ENCODE peak calls at places on chromosomes 1 and 21, in four cellular contexts. W is CD4-positive, alpha-beta T cell; G is NCI-H1436; R is mesendoderm. D is an unnamed sample.

GRCh38 chr1:168287237-168287664 is 6.6 kb downstream of the TBX19 start:
- DNase-seq in R (no peak), W (no peak), G (peak), D (no peak)

GRCh38 chr1:28950006-28950405 is 35.6 kb downstream of the EPB41 start:
- DNase-seq in G (no peak), W (no peak), R (no peak), D (no peak)

GRCh38 chr1:155981266-155982088 is 3.1 kb upstream of the ARHGEF2 start:
- DNase-seq in G (no peak), W (peak), R (no peak), D (no peak)

GRCh38 chr1:218656301-218657037 is 311.3 kb downstream of the TGFB2 start:
- DNase-seq in W (no peak), G (no peak), R (no peak), D (no peak)

GRCh38 chr1:203039609-203040517 is 13.6 kb downstream of the PPFIA4 start:
- DNase-seq in R (peak), W (no peak), G (no peak), D (no peak)

GRCh38 chr1:207787776-207788175 is 35.9 kb downstream of the CD46 start:
- DNase-seq in R (no peak), G (no peak), W (no peak), D (no peak)

GRCh38 chr1:16042096-16042495 is 1.5 kb upstream of the CLCNKB start:
- DNase-seq in R (no peak), G (no peak), W (no peak), D (no peak)

GRCh38 chr21:34351786-34352241 is 12.0 kb upstream of the KCNE2 start:
- DNase-seq in G (peak), W (peak), R (peak), D (peak)

GRCh38 chr1:37549341-37549740 is 4.8 kb downstream of the SNIP1 start:
- DNase-seq in G (no peak), W (no peak), R (no peak), D (no peak)

GRCh38 chr1:10848109-10848684 is 51.8 kb upstream of the CASZ1 start:
- DNase-seq in W (no peak), G (no peak), R (no peak), D (no peak)

GRCh38 chr1:1397839-1398523 is 1.2 kb downstream of the CCNL2 start:
- DNase-seq in W (no peak), R (no peak), G (no peak), D (no peak)

GRCh38 chr21:42306366-42307035 is 8.7 kb downstream of the TFF3 start:
- DNase-seq in R (no peak), G (no peak), W (no peak), D (no peak)

GRCh38 chr21:42135386-42136040 is 64.4 kb downstream of the UMODL1 start:
- DNase-seq in W (no peak), G (no peak), R (no peak), D (no peak)

GRCh38 chr21:35059742-35060141 is 10.6 kb upstream of the RUNX1 start:
- DNase-seq in W (no peak), R (no peak), G (no peak), D (no peak)

GRCh38 chr1:24978383-24979032 is 48.4 kb upstream of the RUNX3 start:
- DNase-seq in G (no peak), W (no peak), R (no peak), D (no peak)

GRCh38 chr1:202154766-202155477 is 5.5 kb downstream of the PTPN7 start:
- DNase-seq in R (peak), G (peak), W (peak), D (peak)

GRCh38 chr1:159911668-159912067 is 11.7 kb upstream of the CFAP45 start:
- DNase-seq in G (no peak), W (no peak), R (no peak), D (no peak)

GRCh38 chr1:44606701-44607281 is 67.5 kb downstream of the TMEM53 start:
- DNase-seq in G (no peak), W (no peak), R (no peak), D (no peak)

GRCh38 chr1:17082761-17083160 is 28.9 kb upstream of the SDHB start:
- DNase-seq in G (no peak), R (no peak), W (no peak), D (no peak)

GRCh38 chr1:90340604-90341003 is 345.7 kb downstream of the ZNF326 start:
- DNase-seq in G (peak), R (no peak), W (no peak), D (peak)

GRCh38 chr1:77371396-77371795 is 89.6 kb downstream of the AK5 start:
- DNase-seq in W (no peak), G (no peak), R (no peak), D (no peak)

GRCh38 chr1:201025571-201026002 is 2.1 kb upstream of the KIF21B start:
- DNase-seq in R (peak), W (no peak), G (no peak), D (no peak)

GRCh38 chr1:24203404-24203803 is 16.3 kb upstream of the IFNLR1 start:
- DNase-seq in R (no peak), G (no peak), W (peak), D (no peak)

GRCh38 chr21:46098303-46099141 is 610 bp downstream of the COL6A2 start:
- DNase-seq in W (no peak), G (no peak), R (peak), D (no peak)

GRCh38 chr1:213600879-213601278 is 386.9 kb upstream of the PROX1 start:
- DNase-seq in W (no peak), G (no peak), R (no peak), D (no peak)

GRCh38 chr1:156241311-156241811 is 623 bp upstream of the BGLAP start:
- DNase-seq in W (no peak), R (no peak), G (no peak), D (no peak)

GRCh38 chr1:162902372-162902771 is 41.4 kb upstream of the CCDC190 start:
- DNase-seq in G (no peak), R (no peak), W (no peak), D (no peak)

GRCh38 chr1:228393811-228394570 is 12.6 kb downstream of the TRIM11 start:
- DNase-seq in R (no peak), W (no peak), G (no peak), D (no peak)

GRCh38 chr21:44370027-44370735 is 16.8 kb downstream of the TRPM2 start:
- DNase-seq in G (peak), W (no peak), R (no peak), D (no peak)

GRCh38 chr21:31612889-31613785 is 46.4 kb upstream of the SOD1 start:
- DNase-seq in W (no peak), G (no peak), R (no peak), D (no peak)

GRCh38 chr1:33111965-33112364 is 31.0 kb downstream of the AZIN2 start:
- DNase-seq in W (no peak), R (no peak), G (no peak), D (peak)

GRCh38 chr1:67677925-67678324 is 7.1 kb upstream of the GADD45A start:
- DNase-seq in W (no peak), G (no peak), R (no peak), D (no peak)

GRCh38 chr1:164611754-164612642 is 53.0 kb downstream of the PBX1 start:
- DNase-seq in R (peak), G (peak), W (no peak), D (peak)

D was measured in NCI-H774.